ENCODE peak calls at places on chromosome 16, in six cellular contexts. X, I, O, S, C and B are unnamed samples.

GRCh38 chr16:30902070-30902972 is 5.9 kb downstream of the CTF1 start:
- DNase-seq in O (peak; percentile 86), C (peak; percentile 67), X (peak; percentile 33), S (no peak), I (peak; percentile 77), B (peak; percentile 79)

GRCh38 chr16:4862639-4863038 is 15.4 kb downstream of the UBN1 start:
- DNase-seq in S (no peak), O (no peak), I (no peak), C (no peak), X (no peak), B (peak; percentile 9)

GRCh38 chr16:2056077-2056476 is 8.3 kb downstream of the TSC2 start:
- DNase-seq in S (no peak), C (no peak), O (no peak), I (peak; percentile 54), X (peak; percentile 38), B (no peak)

GRCh38 chr16:58345574-58346354 is 46.5 kb upstream of the GINS3 start:
- DNase-seq in X (no peak), I (no peak), S (no peak), C (peak; percentile 34), O (no peak), B (no peak)

GRCh38 chr16:68242085-68242484 is 3.1 kb upstream of the PLA2G15 start:
- DNase-seq in O (no peak), X (no peak), S (no peak), I (no peak), C (no peak), B (no peak)

GRCh38 chr16:81277681-81278080 is 37.1 kb upstream of the GAN start:
- DNase-seq in X (no peak), I (no peak), S (no peak), C (no peak), O (no peak), B (no peak)

GRCh38 chr16:54140057-54140787 is 146.4 kb downstream of the IRX3 start:
- DNase-seq in I (peak; percentile 17), O (no peak), C (no peak), X (peak; percentile 53), S (no peak), B (peak; percentile 70)

GRCh38 chr16:67199808-67200198 is 872 bp downstream of the ELMO3 start:
- DNase-seq in C (no peak), S (no peak), X (no peak), O (no peak), I (no peak), B (no peak)

GRCh38 chr16:87297918-87298631 is 19.1 kb downstream of the C16orf95 start:
- DNase-seq in X (peak; percentile 54), S (no peak), C (peak; percentile 44), I (no peak), O (peak; percentile 61), B (peak; percentile 53)

GRCh38 chr16:16021020-16021419 is 71.6 kb downstream of the ABCC1 start:
- DNase-seq in S (no peak), O (no peak), C (peak; percentile 14), I (no peak), X (no peak), B (peak; percentile 51)

GRCh38 chr16:81243927-81244326 is 5.4 kb downstream of the BCO1 start:
- DNase-seq in O (no peak), I (no peak), C (no peak), X (no peak), S (no peak), B (no peak)

GRCh38 chr16:23711785-23712184 is 1.2 kb downstream of the ERN2 start:
- DNase-seq in I (no peak), C (no peak), S (no peak), O (no peak), X (no peak), B (no peak)

GRCh38 chr16:81442220-81442908 is 2.2 kb upstream of the CMIP start:
- DNase-seq in C (no peak), I (no peak), S (no peak), O (no peak), X (no peak), B (no peak)

GRCh38 chr16:4613636-4614570 is 785 bp downstream of the UBALD1 start:
- DNase-seq in O (peak; percentile 77), S (no peak), I (peak; percentile 36), C (peak; percentile 44), X (peak; percentile 42), B (peak; percentile 73)

GRCh38 chr16:19718624-19718965 is 524 bp downstream of the IQCK start:
- DNase-seq in O (no peak), X (no peak), I (no peak), C (no peak), S (no peak), B (no peak)

GRCh38 chr16:681746-682427 is 1.7 kb downstream of the STUB1 start:
- DNase-seq in S (no peak), C (no peak), O (no peak), I (no peak), X (no peak), B (no peak)

GRCh38 chr16:8032406-8032805 is 557.9 kb downstream of the TMEM114 start:
- DNase-seq in I (no peak), S (no peak), X (no peak), O (no peak), C (no peak), B (no peak)

GRCh38 chr16:11398136-11398535 is 52.9 kb downstream of the RMI2 start:
- DNase-seq in X (no peak), O (no peak), C (no peak), S (no peak), I (no peak), B (no peak)

GRCh38 chr16:87062569-87063442 is 254.4 kb downstream of the C16orf95 start:
- DNase-seq in I (peak; percentile 70), S (no peak), X (peak; percentile 49), C (peak; percentile 88), O (peak; percentile 95), B (peak; percentile 90)

GRCh38 chr16:53159781-53160436 is 105.1 kb downstream of the CHD9 start:
- DNase-seq in O (peak; percentile 53), S (peak; percentile 20), C (peak; percentile 70), I (peak; percentile 63), X (peak; percentile 60), B (peak; percentile 77)

GRCh38 chr16:27779719-27780161 is 229.8 kb downstream of the KATNIP start:
- DNase-seq in S (no peak), C (no peak), I (peak; percentile 33), X (peak; percentile 42), O (peak; percentile 78), B (no peak)

GRCh38 chr16:86252596-86252995 is 257.7 kb upstream of the FOXF1 start:
- DNase-seq in S (no peak), I (peak; percentile 35), X (no peak), C (peak; percentile 45), O (peak; percentile 46), B (peak; percentile 70)

GRCh38 chr16:72284042-72284789 is 112.3 kb upstream of the PMFBP1 start:
- DNase-seq in C (no peak), X (no peak), I (no peak), S (no peak), O (no peak), B (no peak)

GRCh38 chr16:31132979-31133599 is 2.4 kb downstream of the PRSS8 start:
- DNase-seq in C (no peak), O (no peak), X (no peak), S (no peak), I (no peak), B (no peak)

GRCh38 chr16:86048221-86048620 is 149.3 kb downstream of the IRF8 start:
- DNase-seq in X (no peak), C (no peak), O (no peak), I (no peak), S (no peak), B (no peak)

GRCh38 chr16:83187404-83187803 is 560.6 kb downstream of the CDH13 start:
- DNase-seq in S (no peak), X (no peak), I (no peak), C (peak; percentile 53), O (no peak), B (no peak)

GRCh38 chr16:14509055-14509454 is 121.0 kb downstream of the PARN start:
- DNase-seq in S (no peak), C (no peak), O (no peak), I (peak; percentile 86), X (peak; percentile 68), B (no peak)

GRCh38 chr16:73057369-73058210 is 9.7 kb upstream of the ZFHX3 start:
- DNase-seq in I (no peak), X (no peak), S (no peak), C (peak; percentile 52), O (peak; percentile 43), B (peak; percentile 59)

GRCh38 chr16:51328708-51329107 is 177.6 kb upstream of the SALL1 start:
- DNase-seq in C (no peak), I (no peak), S (no peak), X (no peak), O (no peak), B (no peak)

GRCh38 chr16:68363847-68364600 is 53.2 kb downstream of the PRMT7 start:
- DNase-seq in O (no peak), S (no peak), X (peak; percentile 48), I (no peak), C (no peak), B (no peak)

GRCh38 chr16:67931712-67932461 is at the start of gene CTRL:
- DNase-seq in O (no peak), X (peak; percentile 45), C (no peak), S (no peak), I (no peak), B (no peak)

DNA sequence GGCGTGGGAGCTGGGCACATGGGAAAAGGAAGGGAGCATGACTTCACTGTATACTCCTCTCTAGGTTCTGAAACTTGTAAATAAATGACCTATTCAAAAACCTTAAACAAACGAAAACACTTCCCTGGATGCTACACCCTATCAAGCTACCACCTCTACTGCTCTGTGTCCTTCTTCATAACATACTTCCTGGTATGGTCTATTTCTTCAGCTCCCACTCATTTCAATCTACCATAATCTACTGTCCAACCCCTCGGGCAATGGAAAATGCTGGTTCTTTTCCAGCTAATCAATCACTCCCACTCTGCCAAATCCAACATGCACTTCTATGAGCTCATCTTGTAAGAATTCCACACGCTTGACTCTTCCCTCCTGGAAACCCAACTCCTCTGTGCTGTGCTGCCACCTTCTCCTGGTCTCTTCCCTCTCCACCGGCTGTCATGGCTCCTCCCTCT is 42.4 kb downstream of the AMFR start:
- DNase-seq in S (no peak), X (peak; percentile 56), O (no peak), I (peak; percentile 65), C (no peak), B (no peak)
- TF ChIP-seq MYC in S (no peak), X (no peak), O (no peak), I (no peak), C (no peak), B (no peak)

GRCh38 chr16:9499921-9500593 is 408.6 kb downstream of the HAPSTR1 start:
- DNase-seq in X (no peak), C (no peak), O (no peak), I (no peak), S (no peak), B (no peak)
- TF ChIP-seq MYC in X (no peak), C (no peak), O (no peak), I (no peak), S (no peak), B (no peak)

GRCh38 chr16:89378947-89379771 is 111.2 kb downstream of the ANKRD11 start:
- DNase-seq in I (no peak), C (no peak), X (no peak), S (no peak), O (no peak), B (no peak)
- TF ChIP-seq MYC in I (no peak), C (no peak), X (no peak), S (no peak), O (no peak), B (no peak)

DNA sequence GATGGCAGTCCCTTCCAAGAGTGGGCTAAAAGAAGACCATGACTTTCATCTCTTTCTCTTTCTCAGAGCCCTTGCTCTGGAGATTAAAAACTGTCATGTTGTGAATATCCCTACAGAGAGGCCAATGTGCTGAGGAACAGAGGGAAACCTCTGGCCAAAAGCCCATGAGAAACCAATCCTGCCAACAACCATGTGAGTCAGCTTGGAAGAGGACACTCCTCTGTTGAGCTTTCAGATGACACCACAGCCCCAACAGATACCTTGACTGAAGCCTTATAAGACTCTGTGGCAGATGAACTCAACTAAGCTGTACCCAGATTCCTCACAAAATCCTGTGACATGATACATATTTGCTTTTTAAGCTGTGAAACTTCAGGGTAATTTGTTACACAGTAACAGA is 19.6 kb downstream of the CPPED1 start:
- DNase-seq in I (peak; percentile 13), S (no peak), X (no peak), O (no peak), C (no peak), B (no peak)
- TF ChIP-seq MYC in I (no peak), S (no peak), X (no peak), O (no peak), C (no peak), B (no peak)